ENCODE peak calls at places on chromosomes 1 and 21, in six cellular contexts. F is IMR-90, X is H9, Q is mesenchymal stem cell, R is mesendoderm, J is neuronal stem cell. W is an unnamed sample.

GRCh38 chr1:6259491-6260362 is 1.2 kb downstream of the GPR153 start:
- DNase-seq in F (peak; percentile 72), X (peak; percentile 87), Q (peak; percentile 82), R (peak; percentile 75), J (no peak), W (no peak)

GRCh38 chr1:35845766-35846165 is 37.2 kb upstream of the AGO1 start:
- DNase-seq in F (peak; percentile 12), X (no peak), Q (no peak), R (no peak), J (no peak), W (no peak)

GRCh38 chr1:108686609-108687313 is 5.3 kb upstream of the PRPF38B start:
- DNase-seq in F (peak; percentile 52), X (no peak), Q (no peak), R (no peak), J (no peak), W (no peak)

GRCh38 chr1:156755527-156755950 is 4.1 kb upstream of the HDGF start:
- DNase-seq in F (no peak), X (no peak), Q (no peak), R (no peak), J (no peak), W (no peak)

GRCh38 chr1:160219062-160219929 is 14.1 kb downstream of the PEA15 start:
- DNase-seq in F (peak; percentile 80), X (peak; percentile 67), Q (peak; percentile 80), R (peak; percentile 87), J (no peak), W (no peak)

GRCh38 chr1:6466023-6466422 is at the start of gene TNFRSF25:
- DNase-seq in F (no peak), X (peak; percentile 77), Q (no peak), R (peak; percentile 63), J (no peak), W (peak; percentile 83)

GRCh38 chr1:213095467-213095866 is 44.4 kb downstream of the RPS6KC1 start:
- DNase-seq in F (peak; percentile 40), X (no peak), Q (no peak), R (no peak), J (no peak), W (no peak)

GRCh38 chr21:31577280-31577679 is 82.2 kb upstream of the SOD1 start:
- DNase-seq in F (no peak), X (no peak), Q (no peak), R (no peak), J (no peak), W (no peak)

GRCh38 chr21:40902299-40902698 is 55.3 kb upstream of the DSCAM start:
- DNase-seq in F (no peak), X (no peak), Q (no peak), R (no peak), J (no peak), W (no peak)

GRCh38 chr1:53629101-53629691 is 109.8 kb downstream of the GLIS1 start:
- DNase-seq in F (no peak), X (peak; percentile 14), Q (no peak), R (no peak), J (no peak), W (peak; percentile 33)

GRCh38 chr1:222712253-222713090 is at the start of the genes AIDA and BROX:
- DNase-seq in F (peak; percentile 76), X (peak; percentile 92), Q (peak; percentile 90), R (peak; percentile 92), J (peak; percentile 88), W (no peak)

GRCh38 chr21:33069994-33070811 is at the start of gene OLIG1:
- DNase-seq in F (peak; percentile 10), X (peak; percentile 82), Q (peak; percentile 19), R (peak; percentile 72), J (peak; percentile 44), W (no peak)

GRCh38 chr1:2466834-2467554 is 9.1 kb upstream of the PLCH2 start:
- DNase-seq in F (no peak), X (peak; percentile 65), Q (no peak), R (peak; percentile 34), J (peak; percentile 48), W (peak; percentile 86)

GRCh38 chr1:88990426-88990825 is 2.0 kb downstream of the KYAT3 start:
- DNase-seq in F (no peak), X (no peak), Q (no peak), R (peak; percentile 68), J (no peak), W (no peak)

GRCh38 chr1:241918879-241919278 is 38.7 kb upstream of the BECN2 start:
- DNase-seq in F (peak; percentile 74), X (no peak), Q (peak; percentile 66), R (no peak), J (no peak), W (no peak)

GRCh38 chr1:53669511-53670191 is 69.3 kb downstream of the GLIS1 start:
- DNase-seq in F (no peak), X (no peak), Q (no peak), R (no peak), J (no peak), W (no peak)

GRCh38 chr1:25107643-25108010 is 124.7 kb downstream of the SYF2 start:
- DNase-seq in F (peak; percentile 57), X (no peak), Q (peak; percentile 10), R (no peak), J (no peak), W (no peak)

GRCh38 chr1:58622571-58622970 is 45.5 kb upstream of the TACSTD2 start:
- DNase-seq in F (no peak), X (no peak), Q (no peak), R (no peak), J (no peak), W (no peak)

GRCh38 chr1:58628987-58629598 is 52.0 kb upstream of the TACSTD2 start:
- DNase-seq in F (peak; percentile 59), X (no peak), Q (no peak), R (peak; percentile 76), J (no peak), W (no peak)

GRCh38 chr1:58627221-58627620 is 50.2 kb upstream of the TACSTD2 start:
- DNase-seq in F (peak; percentile 19), X (no peak), Q (no peak), R (no peak), J (no peak), W (no peak)

GRCh38 chr1:58621375-58621774 is 44.3 kb upstream of the TACSTD2 start:
- DNase-seq in F (no peak), X (no peak), Q (no peak), R (no peak), J (no peak), W (no peak)

GRCh38 chr1:58626293-58626692 is 49.2 kb upstream of the TACSTD2 start:
- DNase-seq in F (no peak), X (no peak), Q (no peak), R (no peak), J (no peak), W (no peak)
- H2BK15ac ChIP-seq in F (no peak overlapping the region), X (no peak overlapping the region), Q (no peak overlapping the region), R (no peak overlapping the region), J (no peak overlapping the region), W (no peak overlapping the region)

GRCh38 chr1:67646145-67647035 is 38.6 kb upstream of the GADD45A start:
- DNase-seq in F (peak; percentile 23), X (no peak), Q (peak; percentile 45), R (peak; percentile 74), J (peak; percentile 79), W (no peak)
- H2BK15ac ChIP-seq in F (no peak overlapping the region), X (no peak overlapping the region), Q (no peak overlapping the region), R (no peak overlapping the region), J (no peak overlapping the region), W (peak overlapping the region; percentile 61)

GRCh38 chr1:119739150-119739549 is 27.4 kb downstream of the PHGDH start:
- DNase-seq in F (no peak), X (no peak), Q (no peak), R (no peak), J (no peak), W (no peak)
- H2BK15ac ChIP-seq in F (no peak overlapping the region), X (no peak overlapping the region), Q (no peak overlapping the region), R (no peak overlapping the region), J (no peak overlapping the region), W (no peak overlapping the region)

DNA sequence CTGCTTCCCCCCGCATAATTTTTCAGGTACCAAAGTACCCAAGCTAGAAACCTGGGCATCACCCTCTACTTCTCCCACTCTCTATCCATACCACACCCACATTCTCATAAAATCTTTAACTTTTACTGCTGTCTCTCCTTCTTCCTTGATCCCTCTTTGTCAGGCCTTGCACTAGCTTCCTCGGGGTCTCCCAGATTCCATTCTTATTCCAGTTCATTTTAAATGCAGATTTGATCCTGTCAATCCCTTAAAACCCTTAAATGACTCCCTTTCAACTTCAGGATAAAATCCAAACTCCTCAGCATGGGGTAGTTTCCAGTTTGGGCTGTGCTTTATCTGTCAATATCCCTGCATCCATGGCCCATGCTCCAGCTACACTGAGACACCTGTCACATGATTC is 343.5 kb downstream of the PBX1 start:
- DNase-seq in F (no peak), X (no peak), Q (no peak), R (no peak), J (no peak), W (no peak)
- H2BK15ac ChIP-seq in F (no peak overlapping the region), X (no peak overlapping the region), Q (no peak overlapping the region), R (no peak overlapping the region), J (no peak overlapping the region), W (no peak overlapping the region)

GRCh38 chr21:14985306-14985705 is 79.5 kb downstream of the NRIP1 start:
- DNase-seq in F (no peak), X (no peak), Q (no peak), R (no peak), J (no peak), W (no peak)
- H2BK15ac ChIP-seq in F (no peak overlapping the region), X (no peak overlapping the region), Q (no peak overlapping the region), R (no peak overlapping the region), J (no peak overlapping the region), W (no peak overlapping the region)

DNA sequence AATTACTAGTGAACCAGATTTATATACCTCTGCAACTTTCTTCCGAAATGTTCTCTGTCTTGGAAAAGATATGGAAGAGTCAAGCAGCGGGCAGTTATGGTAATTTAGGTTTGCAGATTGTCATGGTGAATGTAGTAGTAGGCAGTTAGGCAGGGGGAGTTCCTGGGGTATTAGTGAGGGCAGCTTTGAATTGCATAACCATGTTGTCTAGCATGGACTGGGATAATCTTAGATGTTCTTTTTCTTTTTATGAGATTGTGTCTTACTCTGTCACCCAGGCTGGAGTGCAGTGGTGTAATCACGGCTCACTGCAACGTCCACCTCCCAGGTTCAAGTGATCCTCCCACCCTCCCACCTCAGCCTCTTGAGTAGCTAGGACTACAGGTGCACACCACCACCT is 25.0 kb downstream of the MACF1 start:
- DNase-seq in F (no peak), X (no peak), Q (no peak), R (no peak), J (no peak), W (no peak)
- H2BK15ac ChIP-seq in F (no peak overlapping the region), X (no peak overlapping the region), Q (no peak overlapping the region), R (no peak overlapping the region), J (no peak overlapping the region), W (no peak overlapping the region)

GRCh38 chr1:94084085-94084484 is 36.9 kb downstream of the ABCA4 start:
- DNase-seq in F (no peak), X (no peak), Q (no peak), R (no peak), J (no peak), W (no peak)
- H2BK15ac ChIP-seq in F (peak overlapping the region; percentile 22), X (no peak overlapping the region), Q (no peak overlapping the region), R (no peak overlapping the region), J (no peak overlapping the region), W (no peak overlapping the region)

GRCh38 chr1:59343576-59343840 is 46.6 kb downstream of the FGGY start:
- DNase-seq in F (no peak), X (no peak), Q (no peak), R (no peak), J (no peak), W (no peak)

GRCh38 chr1:59342801-59343575 is 46.1 kb downstream of the FGGY start:
- DNase-seq in F (peak; percentile 38), X (no peak), Q (no peak), R (peak; percentile 59), J (no peak), W (no peak)

GRCh38 chr1:59346429-59346828 is 49.5 kb downstream of the FGGY start:
- DNase-seq in F (no peak), X (no peak), Q (no peak), R (no peak), J (no peak), W (no peak)

GRCh38 chr1:59340411-59341307 is 43.8 kb downstream of the FGGY start:
- DNase-seq in F (no peak), X (no peak), Q (no peak), R (no peak), J (no peak), W (no peak)
- H2BK15ac ChIP-seq in F (no peak overlapping the region), X (no peak overlapping the region), Q (no peak overlapping the region), R (no peak overlapping the region), J (no peak overlapping the region), W (no peak overlapping the region)